ENCODE peak calls at places on chromosomes 13 and 19, in seven cellular contexts. C, W, S, V, U, Q and J are unnamed samples.
A peak's percentile ranks its signal among the peaks of the same experiment; 100 is the strongest.

GRCh38 chr13:49749852-49750251 is 42.6 kb downstream of the KPNA3 start:
- DNase-seq in C (peak; percentile 31), W (peak; percentile 26), S (no peak), V (no peak), U (no peak), Q (no peak), J (no peak)

GRCh38 chr13:45051315-45051714 is 62.0 kb downstream of the GPALPP1 start:
- DNase-seq in C (no peak), W (no peak), S (no peak), V (no peak), U (no peak), Q (no peak), J (no peak)

GRCh38 chr13:25180795-25181537 is 8.9 kb upstream of the AMER2 start:
- DNase-seq in C (no peak), W (no peak), S (no peak), V (no peak), U (no peak), Q (no peak), J (no peak)

GRCh38 chr13:45242070-45242469 is 41.2 kb upstream of the KCTD4 start:
- DNase-seq in C (peak; percentile 80), W (peak; percentile 66), S (no peak), V (no peak), U (no peak), Q (no peak), J (no peak)

GRCh38 chr19:11203194-11204075 is 6.1 kb upstream of the KANK2 start:
- DNase-seq in C (peak; percentile 97), W (peak; percentile 92), S (peak; percentile 79), V (no peak), U (peak; percentile 76), Q (no peak), J (peak; percentile 34)

GRCh38 chr19:11324079-11324661 is 15.3 kb downstream of the RAB3D start:
- DNase-seq in C (peak; percentile 95), W (peak; percentile 98), S (peak; percentile 81), V (peak; percentile 79), U (peak; percentile 83), Q (no peak), J (peak; percentile 87)

GRCh38 chr13:112850273-112850672 is 118.7 kb upstream of the MCF2L start:
- DNase-seq in C (no peak), W (no peak), S (no peak), V (no peak), U (no peak), Q (no peak), J (no peak)

GRCh38 chr13:45468676-45469075 is 3.9 kb downstream of the COG3 start:
- DNase-seq in C (no peak), W (no peak), S (no peak), V (no peak), U (no peak), Q (no peak), J (no peak)

GRCh38 chr13:106610511-106610910 is 42.6 kb upstream of the ARGLU1 start:
- DNase-seq in C (peak; percentile 26), W (peak; percentile 87), S (peak; percentile 42), V (no peak), U (no peak), Q (no peak), J (no peak)

GRCh38 chr19:33404506-33404905 is 31.0 kb downstream of the CEBPG start:
- DNase-seq in C (no peak), W (no peak), S (no peak), V (no peak), U (no peak), Q (no peak), J (no peak)

GRCh38 chr13:45737571-45738002 is 35.5 kb downstream of the CBY2 start:
- DNase-seq in C (no peak), W (no peak), S (no peak), V (no peak), U (no peak), Q (no peak), J (no peak)

GRCh38 chr19:57103573-57104277 is 16.1 kb upstream of the USP29 start:
- DNase-seq in C (peak; percentile 65), W (peak; percentile 74), S (peak; percentile 15), V (peak; percentile 21), U (peak; percentile 73), Q (no peak), J (no peak)

GRCh38 chr19:55116232-55117062 is 990 bp downstream of the PPP1R12C start:
- DNase-seq in C (peak; percentile 63), W (peak; percentile 88), S (peak; percentile 81), V (no peak), U (peak; percentile 67), Q (peak; percentile 35), J (peak; percentile 7)

GRCh38 chr13:114079601-114080536 is 52.6 kb downstream of the RASA3 start:
- DNase-seq in C (no peak), W (no peak), S (no peak), V (no peak), U (no peak), Q (peak; percentile 32), J (no peak)

GRCh38 chr13:27053902-27054595 is 117.6 kb downstream of the USP12 start:
- DNase-seq in C (peak; percentile 73), W (peak; percentile 92), S (no peak), V (peak; percentile 41), U (no peak), Q (no peak), J (peak; percentile 47)

GRCh38 chr13:33218020-33218419 is 67.5 kb downstream of the STARD13 start:
- DNase-seq in C (no peak), W (peak; percentile 51), S (peak; percentile 59), V (no peak), U (no peak), Q (peak; percentile 93), J (no peak)

GRCh38 chr13:86932935-86933334 is 738.2 kb upstream of the SLITRK5 start:
- DNase-seq in C (peak; percentile 31), W (no peak), S (no peak), V (no peak), U (no peak), Q (no peak), J (no peak)

GRCh38 chr19:6711605-6712004 is 8.8 kb downstream of the C3 start:
- DNase-seq in C (no peak), W (no peak), S (no peak), V (no peak), U (no peak), Q (no peak), J (no peak)

GRCh38 chr13:112879283-112879833 is 89.7 kb upstream of the MCF2L start:
- DNase-seq in C (peak; percentile 27), W (peak; percentile 35), S (no peak), V (no peak), U (no peak), Q (peak; percentile 11), J (peak; percentile 16)

GRCh38 chr19:42018503-42019193 is 24.6 kb upstream of the ATP1A3 start:
- DNase-seq in C (no peak), W (peak; percentile 70), S (no peak), V (no peak), U (no peak), Q (no peak), J (no peak)

GRCh38 chr19:944171-944567 is 18.3 kb downstream of the ARID3A start:
- DNase-seq in C (no peak), W (no peak), S (peak; percentile 85), V (no peak), U (no peak), Q (peak; percentile 66), J (no peak)

GRCh38 chr13:42215578-42216421 is 56.2 kb upstream of the AKAP11 start:
- DNase-seq in C (peak; percentile 68), W (peak; percentile 69), S (peak; percentile 55), V (peak; percentile 22), U (peak; percentile 7), Q (peak; percentile 45), J (no peak)
- TF ChIP-seq CTCF in C (peak; percentile 76), W (peak; percentile 71), S (peak; percentile 68), V (peak; percentile 57), U (no peak), Q (peak; percentile 65), J (peak; percentile 58)

GRCh38 chr19:38252935-38253691 is 3.1 kb downstream of the PPP1R14A start:
- DNase-seq in C (peak; percentile 17), W (no peak), S (peak; percentile 40), V (no peak), U (no peak), Q (no peak), J (no peak)

GRCh38 chr19:38252385-38252784 is 3.8 kb downstream of the PPP1R14A start:
- DNase-seq in C (no peak), W (no peak), S (no peak), V (no peak), U (no peak), Q (no peak), J (no peak)

GRCh38 chr19:38250821-38251563 is 5.2 kb downstream of the PPP1R14A start:
- DNase-seq in C (peak; percentile 74), W (no peak), S (peak; percentile 80), V (no peak), U (peak; percentile 47), Q (peak; percentile 95), J (no peak)

GRCh38 chr19:38250428-38250820 is 5.8 kb downstream of the PPP1R14A start:
- DNase-seq in C (no peak), W (no peak), S (no peak), V (no peak), U (no peak), Q (no peak), J (no peak)

GRCh38 chr19:38251564-38252051 is 4.6 kb downstream of the PPP1R14A start:
- DNase-seq in C (peak; percentile 41), W (no peak), S (peak; percentile 56), V (no peak), U (peak; percentile 48), Q (no peak), J (no peak)
- H3K4me3 ChIP-seq in C (no peak overlapping the region), W (no peak overlapping the region), S (no peak overlapping the region), V (no peak overlapping the region), U (no peak overlapping the region), Q (no peak overlapping the region), J (no peak overlapping the region)

DNA sequence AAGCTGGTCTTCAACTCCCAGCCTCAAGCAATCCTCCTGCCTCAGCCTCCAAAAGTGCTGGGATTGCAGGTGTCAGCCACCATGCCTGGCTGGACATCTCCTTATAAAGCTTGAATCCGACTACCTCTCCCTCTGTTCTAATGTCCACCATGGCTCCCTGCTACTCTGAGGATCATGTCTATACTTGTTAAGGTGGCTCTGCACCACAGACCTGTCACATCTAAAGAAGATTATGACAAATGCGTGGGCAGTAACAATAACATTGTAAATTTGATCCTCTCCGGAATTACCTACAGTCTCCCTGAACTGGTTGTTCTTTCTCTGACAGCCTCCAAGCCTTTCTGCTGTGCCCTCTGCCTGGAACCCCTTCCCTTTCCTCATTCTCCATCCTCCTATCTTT is 1.8 kb downstream of the NXNL1 start:
- DNase-seq in C (no peak), W (no peak), S (no peak), V (no peak), U (no peak), Q (no peak), J (no peak)
- TF ChIP-seq CTCF in C (no peak), W (no peak), S (no peak), V (no peak), U (no peak), Q (no peak), J (no peak)

DNA sequence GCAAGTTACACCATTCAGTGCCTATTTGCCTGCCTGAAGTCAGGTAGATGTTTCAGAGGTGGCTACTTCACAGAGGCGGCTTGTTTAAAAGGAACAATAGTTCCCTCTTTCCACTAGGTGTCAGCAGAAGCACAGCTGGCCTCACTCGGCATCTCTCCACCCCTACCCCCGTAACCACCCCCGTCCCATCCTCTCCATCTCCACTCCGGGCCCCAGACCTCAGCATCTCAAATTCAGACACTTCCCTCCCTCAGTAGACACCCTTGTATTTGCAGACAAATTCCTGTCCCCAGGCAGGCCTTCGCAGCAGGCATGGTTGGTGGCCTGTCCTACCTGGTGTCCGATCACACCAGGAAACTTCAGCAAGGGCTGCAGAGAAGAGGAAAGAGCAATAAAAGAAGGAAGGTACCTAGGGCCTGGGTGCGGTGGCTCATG is 9.1 kb upstream of the DPP9 start:
- DNase-seq in C (peak; percentile 63), W (peak; percentile 78), S (peak; percentile 75), V (no peak), U (no peak), Q (peak; percentile 75), J (no peak)
- H3K4me3 ChIP-seq in C (no peak overlapping the region), W (no peak overlapping the region), S (no peak overlapping the region), V (no peak overlapping the region), U (no peak overlapping the region), Q (no peak overlapping the region), J (no peak overlapping the region)